ENCODE peak calls at places on chromosomes 1 and 21, in seven cellular contexts. One of them, this sample, is unnamed.
A peak's percentile ranks its signal among the peaks of the same experiment; 100 is the strongest.

GRCh38 chr1:22169816-22170215 is 26.9 kb upstream of the WNT4 start:
- DNase-seq in IMR-90: no peak
- DNase-seq in astrocyte: no peak
- DNase-seq in mammary epithelial cell: no peak
- DNase-seq in neural progenitor cell: peak; percentile 20
- DNase-seq in fibroblast of lung: no peak
- DNase-seq in GM23248: no peak
- DNase-seq in this sample: no peak

GRCh38 chr1:210711825-210712224 is 383.1 kb downstream of the HHAT start:
- DNase-seq in IMR-90: no peak
- DNase-seq in mammary epithelial cell: no peak
- DNase-seq in astrocyte: no peak
- DNase-seq in GM23248: no peak
- DNase-seq in fibroblast of lung: no peak
- DNase-seq in neural progenitor cell: no peak
- DNase-seq in this sample: peak; percentile 45

GRCh38 chr1:115475252-115475651 is 137.2 kb upstream of the NGF start:
- DNase-seq in astrocyte: no peak
- DNase-seq in neural progenitor cell: no peak
- DNase-seq in fibroblast of lung: no peak
- DNase-seq in mammary epithelial cell: no peak
- DNase-seq in GM23248: no peak
- DNase-seq in IMR-90: no peak
- DNase-seq in this sample: no peak

GRCh38 chr1:212286437-212287131 is 1.4 kb downstream of the PPP2R5A start:
- DNase-seq in GM23248: peak; percentile 51
- DNase-seq in mammary epithelial cell: no peak
- DNase-seq in astrocyte: peak; percentile 18
- DNase-seq in IMR-90: peak; percentile 6
- DNase-seq in fibroblast of lung: peak; percentile 27
- DNase-seq in neural progenitor cell: peak; percentile 11
- DNase-seq in this sample: no peak

GRCh38 chr1:218887141-218887925 is 286.3 kb upstream of the LYPLAL1 start:
- DNase-seq in IMR-90: no peak
- DNase-seq in neural progenitor cell: no peak
- DNase-seq in GM23248: no peak
- DNase-seq in fibroblast of lung: peak; percentile 39
- DNase-seq in astrocyte: peak; percentile 14
- DNase-seq in mammary epithelial cell: peak; percentile 40
- DNase-seq in this sample: no peak

GRCh38 chr1:32903991-32904776 is 3.0 kb upstream of the TMEM54 start:
- DNase-seq in fibroblast of lung: no peak
- DNase-seq in neural progenitor cell: no peak
- DNase-seq in astrocyte: no peak
- DNase-seq in mammary epithelial cell: no peak
- DNase-seq in GM23248: no peak
- DNase-seq in IMR-90: no peak
- DNase-seq in this sample: no peak

GRCh38 chr1:113811353-113811887 is 856 bp downstream of the RSBN1 start:
- DNase-seq in fibroblast of lung: peak; percentile 39
- DNase-seq in neural progenitor cell: peak; percentile 82
- DNase-seq in IMR-90: peak; percentile 22
- DNase-seq in astrocyte: no peak
- DNase-seq in mammary epithelial cell: peak; percentile 51
- DNase-seq in GM23248: peak; percentile 60
- DNase-seq in this sample: no peak

GRCh38 chr1:20429296-20429695 is 56.7 kb downstream of the CAMK2N1 start:
- DNase-seq in mammary epithelial cell: no peak
- DNase-seq in fibroblast of lung: no peak
- DNase-seq in IMR-90: peak; percentile 52
- DNase-seq in GM23248: peak; percentile 36
- DNase-seq in astrocyte: no peak
- DNase-seq in neural progenitor cell: no peak
- DNase-seq in this sample: no peak

GRCh38 chr1:111471012-111471411 is 2.8 kb upstream of the C1orf162 start:
- DNase-seq in GM23248: no peak
- DNase-seq in fibroblast of lung: no peak
- DNase-seq in neural progenitor cell: no peak
- DNase-seq in IMR-90: no peak
- DNase-seq in mammary epithelial cell: no peak
- DNase-seq in astrocyte: no peak
- DNase-seq in this sample: no peak

GRCh38 chr1:52707927-52708655 is 9.9 kb upstream of the COA7 start:
- DNase-seq in fibroblast of lung: peak; percentile 94
- DNase-seq in neural progenitor cell: no peak
- DNase-seq in astrocyte: peak; percentile 91
- DNase-seq in GM23248: peak; percentile 77
- DNase-seq in mammary epithelial cell: peak; percentile 46
- DNase-seq in IMR-90: peak; percentile 84
- DNase-seq in this sample: peak; percentile 87

GRCh38 chr1:243409284-243409683 is 153.4 kb downstream of the SDCCAG8 start:
- DNase-seq in IMR-90: no peak
- DNase-seq in neural progenitor cell: no peak
- DNase-seq in GM23248: no peak
- DNase-seq in mammary epithelial cell: no peak
- DNase-seq in fibroblast of lung: no peak
- DNase-seq in astrocyte: no peak
- DNase-seq in this sample: no peak

GRCh38 chr21:46668381-46668780 is 32.9 kb downstream of the PRMT2 start:
- DNase-seq in astrocyte: no peak
- DNase-seq in neural progenitor cell: no peak
- DNase-seq in mammary epithelial cell: no peak
- DNase-seq in GM23248: no peak
- DNase-seq in fibroblast of lung: no peak
- DNase-seq in IMR-90: no peak
- DNase-seq in this sample: no peak

GRCh38 chr1:109705411-109705810 is 6.6 kb upstream of the GSTM5 start:
- DNase-seq in fibroblast of lung: no peak
- DNase-seq in astrocyte: no peak
- DNase-seq in GM23248: no peak
- DNase-seq in mammary epithelial cell: no peak
- DNase-seq in neural progenitor cell: no peak
- DNase-seq in IMR-90: peak; percentile 0
- DNase-seq in this sample: no peak

GRCh38 chr1:198157847-198158765 is 1.3 kb downstream of the NEK7 start:
- DNase-seq in astrocyte: peak; percentile 35
- DNase-seq in neural progenitor cell: peak; percentile 15
- DNase-seq in mammary epithelial cell: peak; percentile 37
- DNase-seq in IMR-90: peak; percentile 57
- DNase-seq in fibroblast of lung: peak; percentile 54
- DNase-seq in GM23248: peak; percentile 63
- DNase-seq in this sample: peak; percentile 30

DNA sequence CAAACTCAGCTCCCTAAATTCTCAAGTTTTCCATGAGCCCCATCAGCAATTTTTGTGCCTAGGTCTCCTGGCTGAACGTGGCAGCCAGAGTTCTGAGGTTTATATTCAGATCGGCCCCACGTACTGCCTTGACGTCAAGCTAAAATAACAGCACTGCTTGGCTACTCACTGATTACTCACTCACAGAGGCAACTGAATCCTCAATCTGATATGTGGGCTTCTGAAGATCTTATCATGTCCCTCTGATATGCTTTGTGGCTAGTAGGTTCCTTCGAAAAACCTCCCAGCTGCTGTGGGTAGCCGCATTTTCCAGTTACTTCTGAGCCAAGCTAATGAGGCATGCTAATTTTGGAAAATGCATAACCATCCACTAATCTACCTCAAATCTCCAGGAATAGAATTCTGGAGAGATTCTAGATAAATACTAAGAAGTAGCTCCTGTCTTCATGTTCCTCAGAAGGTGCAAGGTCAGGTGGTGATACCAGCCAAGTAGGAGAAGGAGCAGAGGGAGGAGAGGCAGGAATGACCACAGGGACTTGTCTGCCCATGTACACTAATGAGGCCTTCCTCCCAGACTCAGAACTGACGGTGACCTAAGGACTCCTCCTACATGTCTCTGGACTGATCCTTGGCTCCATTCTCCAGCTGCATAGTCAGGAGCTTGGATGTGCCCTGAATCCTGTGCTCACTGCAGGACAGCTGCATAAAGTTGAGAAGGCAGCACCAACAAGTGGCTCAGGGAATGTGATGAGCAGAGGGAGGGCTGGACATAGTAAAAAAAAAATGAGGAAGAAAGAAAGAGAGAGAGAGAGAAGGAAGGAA is 263.7 kb downstream of the TNR start:
- DNase-seq in astrocyte: peak; percentile 95
- DNase-seq in IMR-90: no peak
- DNase-seq in neural progenitor cell: no peak
- DNase-seq in fibroblast of lung: peak; percentile 95
- DNase-seq in mammary epithelial cell: no peak
- DNase-seq in GM23248: peak; percentile 4
- DNase-seq in this sample: peak; percentile 95
- H2AFZ ChIP-seq in astrocyte: no peak overlapping the region
- H2AFZ ChIP-seq in IMR-90: no peak overlapping the region
- H2AFZ ChIP-seq in neural progenitor cell: no peak overlapping the region
- H2AFZ ChIP-seq in fibroblast of lung: no peak overlapping the region
- H2AFZ ChIP-seq in mammary epithelial cell: no peak overlapping the region
- H2AFZ ChIP-seq in GM23248: no peak overlapping the region
- H2AFZ ChIP-seq in this sample: no peak overlapping the region

DNA sequence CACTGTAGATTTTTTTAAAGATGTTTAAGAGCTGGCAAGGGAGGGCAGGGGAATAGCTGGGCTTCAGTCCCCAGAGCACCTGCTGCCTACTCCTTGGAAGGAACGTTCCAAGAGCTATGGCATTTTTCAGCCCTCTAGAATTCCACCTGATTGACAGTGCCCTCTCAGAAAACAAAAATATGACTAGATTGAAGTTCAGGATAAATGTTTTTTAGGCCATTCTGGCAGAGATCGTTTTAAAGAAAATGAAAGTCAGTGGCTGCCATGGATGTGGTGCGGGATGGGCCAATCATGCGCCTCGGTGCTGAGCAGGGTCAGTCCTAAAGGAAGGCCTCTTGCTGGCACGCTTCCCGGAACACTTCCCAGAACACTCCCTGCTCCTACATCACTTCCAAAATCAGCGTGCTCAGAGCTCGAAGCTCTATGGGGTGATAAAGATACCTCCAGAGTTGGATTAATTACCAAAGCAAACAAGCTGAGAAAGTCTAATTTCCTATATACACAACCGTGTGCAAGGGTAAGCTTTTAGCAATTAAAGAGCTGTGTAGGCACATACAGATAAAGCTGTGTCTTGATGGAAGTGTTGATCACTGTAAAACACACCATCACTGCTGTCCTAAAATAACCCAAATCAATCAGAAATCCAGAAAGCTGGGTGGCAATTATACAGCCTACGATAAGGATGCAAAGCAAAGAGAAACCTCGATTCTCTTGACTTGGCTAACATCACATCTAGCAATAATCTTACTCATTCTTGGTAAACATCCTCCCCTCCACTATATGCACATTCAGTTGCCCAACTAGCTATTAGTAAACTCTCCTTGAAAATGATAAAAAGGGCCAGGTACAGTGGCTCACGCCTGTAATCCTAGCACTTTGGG is 34.6 kb downstream of the TGFBR3 start:
- DNase-seq in neural progenitor cell: no peak
- DNase-seq in GM23248: peak; percentile 86
- DNase-seq in astrocyte: peak; percentile 68
- DNase-seq in IMR-90: peak; percentile 89
- DNase-seq in mammary epithelial cell: no peak
- DNase-seq in fibroblast of lung: peak; percentile 74
- DNase-seq in this sample: no peak
- H3K4me3 ChIP-seq in neural progenitor cell: no peak overlapping the region
- H3K4me3 ChIP-seq in GM23248: peak overlapping the region; percentile 63
- H3K4me3 ChIP-seq in astrocyte: no peak overlapping the region
- H3K4me3 ChIP-seq in IMR-90: peak overlapping the region; percentile 24
- H3K4me3 ChIP-seq in mammary epithelial cell: no peak overlapping the region
- H3K4me3 ChIP-seq in fibroblast of lung: peak overlapping the region; percentile 45
- H3K4me3 ChIP-seq in this sample: no peak overlapping the region

GRCh38 chr1:117819301-117819700 is 110.1 kb downstream of the GDAP2 start:
- DNase-seq in neural progenitor cell: no peak
- DNase-seq in IMR-90: no peak
- DNase-seq in GM23248: no peak
- DNase-seq in fibroblast of lung: no peak
- DNase-seq in astrocyte: no peak
- DNase-seq in mammary epithelial cell: no peak
- DNase-seq in this sample: no peak

GRCh38 chr1:117820096-117820495 is 109.3 kb downstream of the GDAP2 start:
- DNase-seq in fibroblast of lung: peak; percentile 23
- DNase-seq in IMR-90: no peak
- DNase-seq in mammary epithelial cell: no peak
- DNase-seq in GM23248: no peak
- DNase-seq in neural progenitor cell: no peak
- DNase-seq in astrocyte: no peak
- DNase-seq in this sample: no peak

GRCh38 chr1:117821382-117821755 is 108.1 kb downstream of the GDAP2 start:
- DNase-seq in fibroblast of lung: peak; percentile 57
- DNase-seq in neural progenitor cell: no peak
- DNase-seq in astrocyte: no peak
- DNase-seq in GM23248: no peak
- DNase-seq in IMR-90: peak; percentile 59
- DNase-seq in mammary epithelial cell: peak; percentile 14
- DNase-seq in this sample: no peak

GRCh38 chr1:117820694-117821381 is 108.6 kb downstream of the GDAP2 start:
- DNase-seq in IMR-90: peak; percentile 50
- DNase-seq in mammary epithelial cell: no peak
- DNase-seq in neural progenitor cell: no peak
- DNase-seq in astrocyte: no peak
- DNase-seq in fibroblast of lung: peak; percentile 49
- DNase-seq in GM23248: no peak
- DNase-seq in this sample: no peak

DNA sequence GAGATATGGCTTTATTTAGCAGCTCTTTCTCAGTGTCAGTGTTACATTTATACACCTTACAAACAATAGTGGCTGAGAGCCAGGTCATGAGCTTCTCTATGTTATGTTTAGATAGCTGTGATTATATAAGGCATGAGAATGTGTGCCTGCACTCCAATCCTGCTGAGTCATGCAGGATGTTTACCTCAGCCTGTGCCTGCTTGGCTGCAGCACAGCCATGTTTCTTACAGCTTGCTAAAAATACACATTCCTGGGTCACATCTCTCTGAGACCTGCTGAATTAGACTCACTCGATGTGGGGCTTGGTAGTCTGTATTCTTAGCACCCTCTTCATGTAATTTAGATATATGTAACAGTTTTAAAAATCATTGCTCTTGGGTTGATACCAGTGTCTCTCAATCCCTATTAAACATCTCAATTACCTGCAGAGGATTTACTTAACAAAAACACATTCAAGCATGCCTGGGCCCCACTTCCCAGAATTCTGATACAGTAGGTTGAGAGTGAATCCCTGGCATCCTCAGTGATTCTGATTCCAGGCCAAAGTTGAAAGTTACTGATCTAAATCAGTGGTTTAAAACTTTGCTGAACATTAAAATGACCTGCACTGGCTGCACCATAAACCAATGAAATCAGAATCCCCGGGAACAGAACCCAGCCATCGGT is 107.5 kb downstream of the GDAP2 start:
- DNase-seq in fibroblast of lung: peak; percentile 99
- DNase-seq in mammary epithelial cell: peak; percentile 87
- DNase-seq in neural progenitor cell: no peak
- DNase-seq in astrocyte: peak; percentile 98
- DNase-seq in IMR-90: peak; percentile 99
- DNase-seq in GM23248: peak; percentile 88
- DNase-seq in this sample: peak; percentile 27
- H2AFZ ChIP-seq in fibroblast of lung: no peak overlapping the region
- H2AFZ ChIP-seq in mammary epithelial cell: no peak overlapping the region
- H2AFZ ChIP-seq in neural progenitor cell: no peak overlapping the region
- H2AFZ ChIP-seq in astrocyte: peak overlapping the region; percentile 36
- H2AFZ ChIP-seq in IMR-90: peak overlapping the region; percentile 67
- H2AFZ ChIP-seq in GM23248: no peak overlapping the region
- H2AFZ ChIP-seq in this sample: no peak overlapping the region

GRCh38 chr1:154353460-154353904 is 28.2 kb downstream of the ATP8B2 start:
- DNase-seq in astrocyte: peak; percentile 17
- DNase-seq in fibroblast of lung: peak; percentile 42
- DNase-seq in neural progenitor cell: peak; percentile 21
- DNase-seq in IMR-90: peak; percentile 54
- DNase-seq in GM23248: peak; percentile 81
- DNase-seq in mammary epithelial cell: peak; percentile 28
- DNase-seq in this sample: peak; percentile 52
- H3K4me3 ChIP-seq in astrocyte: no peak overlapping the region
- H3K4me3 ChIP-seq in fibroblast of lung: peak overlapping the region; percentile 25
- H3K4me3 ChIP-seq in neural progenitor cell: peak overlapping the region; percentile 48
- H3K4me3 ChIP-seq in IMR-90: no peak overlapping the region
- H3K4me3 ChIP-seq in GM23248: no peak overlapping the region
- H3K4me3 ChIP-seq in mammary epithelial cell: no peak overlapping the region
- H3K4me3 ChIP-seq in this sample: no peak overlapping the region